ENCODE peak calls at places on chromosomes 7 and 10, in ten cellular contexts. J, C, L, T, V, M, Z, N, R and I are unnamed samples.

GRCh38 chr10:46525824-46526681 is 30.4 kb downstream of the GPRIN2 start:
- DNase-seq in J (no peak), C (peak; percentile 35), L (no peak), T (no peak), V (no peak), M (no peak), Z (no peak), N (no peak), R (no peak), I (no peak)

GRCh38 chr10:58952747-58953466 is 223.5 kb upstream of the PHYHIPL start:
- DNase-seq in J (peak; percentile 71), C (peak; percentile 71), L (peak; percentile 55), T (no peak), V (peak; percentile 72), M (peak; percentile 66), Z (no peak), N (no peak), R (peak; percentile 41), I (peak; percentile 43)

GRCh38 chr10:116029826-116030225 is 243.2 kb downstream of the GFRA1 start:
- DNase-seq in J (no peak), C (no peak), L (no peak), T (no peak), V (no peak), M (no peak), Z (no peak), N (no peak), R (no peak), I (no peak)

GRCh38 chr7:22851140-22851539 is 28.5 kb upstream of the TOMM7 start:
- DNase-seq in J (no peak), C (no peak), L (no peak), T (no peak), V (no peak), M (no peak), Z (no peak), N (no peak), R (no peak), I (no peak)

GRCh38 chr7:129872054-129872453 is 80.7 kb downstream of the UBE2H start:
- DNase-seq in J (no peak), C (no peak), L (no peak), T (no peak), V (no peak), M (no peak), Z (no peak), N (no peak), R (no peak), I (no peak)

GRCh38 chr10:32104622-32105509 is 48.6 kb upstream of the KIF5B start:
- DNase-seq in J (no peak), C (peak; percentile 14), L (no peak), T (no peak), V (no peak), M (peak; percentile 1), Z (no peak), N (no peak), R (no peak), I (no peak)

GRCh38 chr7:22109761-22110160 is 164.1 kb upstream of the CDCA7L start:
- DNase-seq in J (peak; percentile 78), C (peak; percentile 44), L (peak; percentile 57), T (no peak), V (peak; percentile 42), M (peak; percentile 9), Z (no peak), N (no peak), R (no peak), I (peak; percentile 5)

GRCh38 chr7:111486472-111487142 is 75.7 kb downstream of the IMMP2L start:
- DNase-seq in J (peak; percentile 49), C (peak; percentile 77), L (peak; percentile 42), T (no peak), V (peak; percentile 75), M (peak; percentile 56), Z (no peak), N (no peak), R (peak; percentile 48), I (peak; percentile 41)

GRCh38 chr7:157337316-157338149 is 729 bp downstream of the DNAJB6 start:
- DNase-seq in J (no peak), C (peak; percentile 56), L (peak; percentile 60), T (peak; percentile 68), V (peak; percentile 86), M (peak; percentile 50), Z (no peak), N (peak; percentile 29), R (peak; percentile 57), I (no peak)

GRCh38 chr10:785539-786214 is 96.2 kb upstream of the DIP2C start:
- DNase-seq in J (no peak), C (no peak), L (no peak), T (no peak), V (no peak), M (no peak), Z (no peak), N (no peak), R (no peak), I (no peak)

GRCh38 chr10:58742141-58742540 is 229.5 kb downstream of the BICC1 start:
- DNase-seq in J (no peak), C (no peak), L (no peak), T (no peak), V (no peak), M (no peak), Z (no peak), N (no peak), R (no peak), I (no peak)

GRCh38 chr10:71094712-71095390 is 117.5 kb upstream of the UNC5B start:
- DNase-seq in J (no peak), C (no peak), L (no peak), T (no peak), V (no peak), M (no peak), Z (no peak), N (no peak), R (no peak), I (no peak)

GRCh38 chr10:86900955-86901354 is 56.5 kb downstream of the MMRN2 start:
- DNase-seq in J (peak; percentile 59), C (peak; percentile 91), L (no peak), T (peak; percentile 83), V (peak; percentile 39), M (peak; percentile 20), Z (peak; percentile 15), N (no peak), R (no peak), I (peak; percentile 18)

GRCh38 chr10:90743291-90743690 is 114.5 kb downstream of the HTR7 start:
- DNase-seq in J (no peak), C (no peak), L (no peak), T (no peak), V (no peak), M (peak; percentile 5), Z (no peak), N (no peak), R (no peak), I (no peak)

GRCh38 chr7:152674860-152675760 is 831 bp downstream of the XRCC2 start:
- DNase-seq in J (no peak), C (peak; percentile 67), L (peak; percentile 44), T (no peak), V (peak; percentile 61), M (no peak), Z (no peak), N (no peak), R (peak; percentile 18), I (no peak)

GRCh38 chr10:126511917-126512487 is 123.7 kb upstream of the ADAM12 start:
- DNase-seq in J (no peak), C (peak; percentile 28), L (no peak), T (no peak), V (peak; percentile 19), M (no peak), Z (no peak), N (no peak), R (no peak), I (no peak)

GRCh38 chr7:150968698-150969482 is 9.2 kb downstream of the KCNH2 start:
- DNase-seq in J (no peak), C (peak; percentile 33), L (no peak), T (no peak), V (no peak), M (no peak), Z (no peak), N (no peak), R (no peak), I (peak; percentile 14)

GRCh38 chr10:14787938-14788337 is 13.2 kb upstream of the FAM107B start:
- DNase-seq in J (no peak), C (no peak), L (no peak), T (no peak), V (no peak), M (peak; percentile 11), Z (no peak), N (no peak), R (no peak), I (no peak)

GRCh38 chr10:46548781-46549090 is 7.7 kb downstream of the GPRIN2 start:
- DNase-seq in J (no peak), C (no peak), L (no peak), T (no peak), V (no peak), M (no peak), Z (no peak), N (no peak), R (no peak), I (no peak)

GRCh38 chr10:133034092-133034491 is 53.6 kb upstream of the ADGRA1 start:
- DNase-seq in J (no peak), C (no peak), L (no peak), T (no peak), V (no peak), M (no peak), Z (no peak), N (no peak), R (no peak), I (no peak)

GRCh38 chr7:25677595-25677994 is 449.3 kb upstream of the NPVF start:
- DNase-seq in J (no peak), C (no peak), L (no peak), T (no peak), V (no peak), M (no peak), Z (no peak), N (no peak), R (no peak), I (no peak)

GRCh38 chr10:77846718-77847311 is 79.7 kb downstream of the DLG5 start:
- DNase-seq in J (peak; percentile 87), C (peak; percentile 67), L (peak; percentile 65), T (peak; percentile 75), V (peak; percentile 92), M (peak; percentile 53), Z (peak; percentile 60), N (peak; percentile 19), R (peak; percentile 73), I (peak; percentile 53)

GRCh38 chr10:99234067-99234738 is 1.4 kb downstream of the HPSE2 start:
- DNase-seq in J (peak; percentile 52), C (peak; percentile 69), L (peak; percentile 87), T (peak; percentile 42), V (peak; percentile 83), M (peak; percentile 14), Z (no peak), N (no peak), R (peak; percentile 38), I (no peak)

GRCh38 chr7:30752979-30753378 is 1.0 kb downstream of the INMT start:
- DNase-seq in J (no peak), C (peak; percentile 69), L (no peak), T (peak; percentile 86), V (peak; percentile 50), M (no peak), Z (no peak), N (no peak), R (no peak), I (peak; percentile 26)

GRCh38 chr10:125602825-125603224 is 80.1 kb downstream of the TEX36 start:
- DNase-seq in J (no peak), C (no peak), L (no peak), T (no peak), V (no peak), M (no peak), Z (no peak), N (no peak), R (no peak), I (no peak)

GRCh38 chr7:27156508-27156898 is at the start of gene HOXA7:
- DNase-seq in J (no peak), C (peak; percentile 73), L (no peak), T (no peak), V (peak; percentile 98), M (no peak), Z (no peak), N (no peak), R (no peak), I (no peak)

GRCh38 chr10:126839094-126839761 is 66.0 kb upstream of the DOCK1 start:
- DNase-seq in J (peak; percentile 88), C (no peak), L (no peak), T (no peak), V (peak; percentile 76), M (no peak), Z (peak; percentile 81), N (no peak), R (no peak), I (no peak)

GRCh38 chr10:114859227-114859626 is 37.6 kb downstream of the FHIP2A start:
- DNase-seq in J (no peak), C (no peak), L (no peak), T (no peak), V (no peak), M (no peak), Z (no peak), N (no peak), R (no peak), I (no peak)